ENCODE peak calls at places on chromosomes 7 and 10, in four cellular contexts. L is GM23338, B is endothelial cell of umbilical vein, D is HCT116. X is an unnamed sample.

GRCh38 chr7:138460649-138461607 is 869 bp downstream of the TRIM24 start:
- DNase-seq in D (no peak), L (peak; percentile 50), B (peak; percentile 57), X (no peak)

GRCh38 chr10:70176441-70176840 is 6.1 kb upstream of the SAR1A start:
- DNase-seq in D (no peak), B (no peak), L (no peak), X (no peak)

GRCh38 chr7:33728779-33729646 is 176.3 kb upstream of the BMPER start:
- DNase-seq in L (no peak), D (no peak), B (peak; percentile 52), X (no peak)

GRCh38 chr7:80184693-80185092 is 50.1 kb downstream of the GNAI1 start:
- DNase-seq in L (no peak), B (no peak), D (peak; percentile 51), X (no peak)

GRCh38 chr7:2665359-2665791 is 22.6 kb upstream of the AMZ1 start:
- DNase-seq in D (no peak), B (no peak), L (no peak), X (no peak)

GRCh38 chr7:2409745-2410414 is 6.5 kb downstream of the CHST12 start:
- DNase-seq in D (no peak), B (peak; percentile 81), L (no peak), X (no peak)

GRCh38 chr7:76069238-76069638 is 21.3 kb downstream of the MDH2 start:
- DNase-seq in D (peak; percentile 65), B (peak; percentile 61), L (peak; percentile 84), X (no peak)

GRCh38 chr10:79149662-79150443 is 81.1 kb downstream of the ZMIZ1 start:
- DNase-seq in D (peak; percentile 48), L (no peak), B (no peak), X (no peak)

GRCh38 chr7:132386249-132386681 is 190.0 kb downstream of the PLXNA4 start:
- DNase-seq in B (peak; percentile 97), D (no peak), L (no peak), X (no peak)

GRCh38 chr7:22576941-22577927 is 77.2 kb upstream of the STEAP1B start:
- DNase-seq in D (no peak), L (no peak), B (peak; percentile 94), X (no peak)

DNA sequence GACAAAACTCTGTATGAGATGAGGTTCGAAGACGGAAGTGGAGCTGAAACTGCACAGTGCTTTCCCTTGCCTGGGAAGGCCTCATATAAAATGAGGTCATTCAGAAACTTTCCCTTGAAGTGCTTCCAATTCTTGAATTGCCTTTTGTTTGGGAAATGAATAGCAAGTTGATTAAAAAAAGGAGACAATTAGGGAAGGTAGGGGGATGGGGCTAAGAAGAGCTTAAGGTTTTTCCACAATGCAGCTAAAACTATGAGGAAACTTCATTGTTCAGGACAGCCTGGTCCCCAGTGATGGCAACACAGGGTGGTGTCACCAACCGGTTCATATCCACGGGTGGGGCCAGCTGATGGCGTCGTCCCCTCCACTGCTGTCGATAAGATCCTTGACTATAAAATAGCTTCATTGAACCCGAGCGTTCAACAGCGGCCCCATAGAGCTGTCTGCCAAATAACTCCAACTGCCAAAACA is 3.0 kb upstream of the CELF2 start:
- DNase-seq in D (no peak), L (no peak), B (peak; percentile 23), X (no peak)
- TF ChIP-seq POLR2AphosphoS5 in D (no peak), L (no peak), B (no peak), X (no peak)

GRCh38 chr10:129959544-129960492 is 4.3 kb downstream of the EBF3 start:
- DNase-seq in D (no peak), L (no peak), B (no peak), X (no peak)
- TF ChIP-seq EZH2 in D (no peak), L (peak; percentile 75), B (peak; percentile 69), X (no peak)

DNA sequence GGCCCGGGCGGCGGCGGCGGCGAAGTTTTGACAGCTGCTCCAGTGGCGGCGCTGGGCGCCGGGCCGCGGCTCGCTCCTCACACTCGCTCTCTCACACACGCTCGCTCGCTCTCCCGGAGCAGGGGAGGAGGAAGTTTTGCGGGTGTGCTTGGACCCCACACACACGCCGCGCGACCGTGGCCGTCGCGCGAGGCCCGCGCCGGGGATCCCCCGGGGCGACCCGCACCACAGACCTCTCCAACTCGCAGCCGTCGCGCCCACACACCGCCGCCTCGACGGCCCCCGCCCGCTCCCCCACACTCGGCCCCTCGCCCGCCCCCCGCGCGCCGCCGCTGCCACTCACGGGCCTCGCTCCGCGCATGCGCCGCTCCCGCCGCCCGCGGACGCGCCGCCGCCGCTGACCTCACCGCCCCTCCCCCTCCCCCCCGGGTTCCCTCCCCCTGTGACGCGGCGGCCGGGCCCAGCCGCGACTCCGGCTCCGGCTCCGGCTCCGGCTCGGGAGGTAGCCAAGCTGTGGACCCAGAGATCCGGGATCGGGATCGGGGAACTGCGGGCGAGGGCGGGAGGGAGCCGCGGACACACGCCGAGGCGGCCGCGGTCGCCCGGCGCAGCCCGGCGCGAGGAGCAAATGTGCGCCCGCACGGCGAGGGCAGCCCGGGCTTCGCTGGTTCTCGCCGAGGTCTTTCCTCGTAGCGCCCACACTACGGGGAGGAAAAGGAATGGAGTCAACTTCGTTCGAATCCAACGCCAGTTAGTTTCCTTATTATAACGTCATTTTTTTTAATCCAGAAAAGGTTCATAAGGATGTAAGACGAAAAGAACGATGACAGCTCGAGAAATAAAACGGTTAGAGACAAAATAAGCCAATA is 710 bp upstream of the KMT2C start:
- DNase-seq in D (peak; percentile 78), B (peak; percentile 91), L (peak; percentile 95), X (no peak)
- TF ChIP-seq POLR2AphosphoS5 in D (peak; percentile 64), B (peak; percentile 74), L (no peak), X (no peak)

GRCh38 chr10:100621360-100622205 is 85.8 kb downstream of the HIF1AN start:
- DNase-seq in B (no peak), D (no peak), L (no peak), X (no peak)
- TF ChIP-seq EZH2 in B (no peak), D (no peak), L (no peak), X (no peak)

GRCh38 chr7:129574487-129574886 is 37.0 kb upstream of the NRF1 start:
- DNase-seq in B (peak; percentile 69), D (no peak), L (no peak), X (no peak)
- TF ChIP-seq POLR2AphosphoS5 in B (peak; percentile 42), D (no peak), L (no peak), X (no peak)

GRCh38 chr7:149420006-149420405 is 40.9 kb downstream of the ZNF777 start:
- DNase-seq in D (no peak), B (no peak), L (no peak), X (no peak)

GRCh38 chr7:149414745-149415390 is 46.0 kb downstream of the ZNF777 start:
- DNase-seq in D (no peak), B (peak; percentile 71), L (peak; percentile 90), X (no peak)

GRCh38 chr7:149414171-149414570 is 46.7 kb downstream of the ZNF777 start:
- DNase-seq in D (no peak), B (no peak), L (no peak), X (no peak)

GRCh38 chr7:149409889-149410288 is 51.0 kb downstream of the ZNF777 start:
- DNase-seq in D (no peak), L (no peak), B (no peak), X (no peak)

DNA sequence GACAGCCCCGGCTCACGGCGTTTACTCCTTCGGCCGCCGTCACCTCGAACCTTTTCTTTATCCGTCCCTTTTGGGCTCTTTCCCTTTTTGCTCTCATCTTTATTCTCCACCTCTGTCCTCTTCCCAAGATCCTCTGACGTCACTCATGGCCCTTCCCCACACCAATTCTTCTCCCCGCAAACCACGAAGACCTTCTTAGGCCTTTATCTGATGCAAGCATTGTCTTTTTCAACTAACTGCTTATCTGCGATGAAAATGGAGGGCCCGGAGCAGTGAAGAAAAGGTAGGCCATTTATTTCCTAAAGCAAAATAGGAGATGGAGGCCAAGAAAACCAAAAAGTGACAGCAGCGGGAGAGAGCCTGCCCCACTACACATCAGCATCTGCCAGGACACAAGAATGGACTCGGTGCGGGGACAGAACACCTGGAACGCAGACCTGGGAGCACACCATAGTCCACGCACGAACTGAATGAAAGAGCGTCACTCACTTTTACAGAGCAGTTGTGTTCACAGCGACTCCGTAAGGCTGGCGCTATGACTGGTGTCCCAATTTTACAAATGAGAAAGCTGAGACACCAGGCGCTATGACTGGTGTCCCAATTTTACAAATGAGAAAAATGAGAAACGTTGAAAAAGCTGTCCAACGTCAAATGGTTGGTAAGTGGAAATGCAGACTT is 45.3 kb downstream of the ZNF777 start:
- DNase-seq in B (no peak), L (no peak), D (no peak), X (no peak)
- TF ChIP-seq EZH2 in B (no peak), L (no peak), D (no peak), X (no peak)

GRCh38 chr10:75013007-75013406 is 98.4 kb upstream of the SAMD8 start:
- DNase-seq in B (no peak), L (no peak), D (no peak), X (no peak)
- TF ChIP-seq POLR2AphosphoS5 in B (no peak), L (no peak), D (no peak), X (no peak)

GRCh38 chr7:1246170-1246870 is 13.6 kb downstream of the UNCX start:
- DNase-seq in L (no peak), D (no peak), B (no peak), X (no peak)
- TF ChIP-seq EZH2 in L (peak; percentile 96), D (no peak), B (peak; percentile 98), X (no peak)

GRCh38 chr10:58028597-58029366 is 238.9 kb downstream of the IPMK start:
- DNase-seq in L (no peak), B (no peak), D (no peak), X (no peak)
- TF ChIP-seq POLR2AphosphoS5 in L (no peak), B (no peak), D (no peak), X (no peak)